ENCODE peak calls at places on chromosomes 1 and 21, in six cellular contexts. B is heart left ventricle; R is CD8-positive, alpha-beta memory T cell; M is K562; U is adrenal gland; S is Panc1. Z is an unnamed sample.

GRCh38 chr1:2610036-2610720 is 22.6 kb downstream of the MMEL1 start:
- DNase-seq in S (no peak), R (no peak), B (no peak), U (peak; percentile 6), M (no peak), Z (no peak)

GRCh38 chr21:28230559-28230958 is 762.1 kb downstream of the LTN1 start:
- DNase-seq in R (no peak), B (no peak), S (no peak), U (no peak), M (no peak), Z (no peak)

GRCh38 chr1:6918908-6919511 is 133.8 kb downstream of the CAMTA1 start:
- DNase-seq in S (no peak), U (no peak), B (no peak), R (no peak), M (no peak), Z (no peak)

GRCh38 chr1:23611601-23612327 is 52.5 kb upstream of the ID3 start:
- DNase-seq in B (no peak), S (no peak), M (no peak), R (peak; percentile 37), U (no peak), Z (no peak)

GRCh38 chr1:219544163-219544846 is 68.6 kb downstream of the ZC3H11B start:
- DNase-seq in S (no peak), M (no peak), R (no peak), B (no peak), U (no peak), Z (no peak)

GRCh38 chr1:59070607-59071006 is 226.3 kb upstream of the FGGY start:
- DNase-seq in B (no peak), R (no peak), U (no peak), M (no peak), S (no peak), Z (no peak)

GRCh38 chr1:214216031-214216430 is 64.9 kb upstream of the SMYD2 start:
- DNase-seq in S (no peak), U (no peak), M (no peak), R (no peak), B (no peak), Z (no peak)

GRCh38 chr1:14238472-14239059 is 359.9 kb upstream of the KAZN start:
- DNase-seq in M (no peak), U (peak; percentile 36), B (no peak), S (no peak), R (no peak), Z (no peak)

GRCh38 chr1:248828845-248829244 is 3.1 kb upstream of the SH3BP5L start:
- DNase-seq in B (no peak), U (peak; percentile 51), S (no peak), M (peak; percentile 86), R (no peak), Z (no peak)

GRCh38 chr1:40634901-40635655 is 30.4 kb downstream of the RIMS3 start:
- DNase-seq in R (no peak), M (no peak), U (peak; percentile 37), B (no peak), S (no peak), Z (no peak)

GRCh38 chr1:173020138-173020742 is 30.5 kb downstream of the TNFSF18 start:
- DNase-seq in R (no peak), B (no peak), U (no peak), M (no peak), S (no peak), Z (no peak)

GRCh38 chr1:25694167-25694566 is 77.6 kb downstream of the MAN1C1 start:
- DNase-seq in S (no peak), U (peak; percentile 54), B (no peak), R (no peak), M (no peak), Z (no peak)

GRCh38 chr1:114524933-114525332 is 13.9 kb upstream of the TRIM33 start:
- DNase-seq in M (peak; percentile 40), R (no peak), U (no peak), B (no peak), S (no peak), Z (no peak)

GRCh38 chr1:193700710-193701355 is 514.4 kb upstream of the B3GALT2 start:
- DNase-seq in R (no peak), B (no peak), M (no peak), U (no peak), S (no peak), Z (no peak)

GRCh38 chr1:110084226-110085078 is 14.0 kb upstream of the ALX3 start:
- DNase-seq in M (no peak), U (peak; percentile 66), B (peak; percentile 57), R (peak; percentile 12), S (no peak), Z (no peak)

GRCh38 chr1:220786337-220787068 is at the start of gene MTARC1:
- DNase-seq in M (no peak), R (no peak), U (peak; percentile 70), B (peak; percentile 86), S (no peak), Z (peak; percentile 90)

GRCh38 chr1:85049735-85050166 is 1.5 kb upstream of the MCOLN3 start:
- DNase-seq in M (no peak), U (no peak), S (no peak), R (no peak), B (no peak), Z (no peak)

GRCh38 chr1:224615861-224616760 is at the start of gene CNIH3:
- DNase-seq in B (no peak), U (no peak), S (no peak), R (peak; percentile 20), M (no peak), Z (peak; percentile 55)

GRCh38 chr1:29341936-29342335 is 105.6 kb downstream of the PTPRU start:
- DNase-seq in M (peak; percentile 9), S (no peak), U (no peak), B (no peak), R (no peak), Z (no peak)

GRCh38 chr21:37787456-37787855 is 128.8 kb downstream of the KCNJ6 start:
- DNase-seq in B (no peak), U (no peak), R (no peak), M (no peak), S (no peak), Z (no peak)

GRCh38 chr1:209675567-209676154 is 449 bp downstream of the G0S2 start:
- DNase-seq in B (peak; percentile 46), M (peak; percentile 23), U (peak; percentile 53), R (no peak), S (no peak), Z (peak; percentile 39)

GRCh38 chr1:203170625-203171330 is 4.8 kb downstream of the MYBPH start:
- DNase-seq in S (no peak), M (no peak), B (no peak), R (no peak), U (no peak), Z (no peak)

GRCh38 chr21:45404726-45405270 is at the start of gene COL18A1:
- DNase-seq in B (peak; percentile 87), M (peak; percentile 71), S (no peak), U (peak; percentile 83), R (no peak), Z (peak; percentile 77)

GRCh38 chr1:178094752-178095645 is 1.1 kb downstream of the RASAL2 start:
- DNase-seq in U (no peak), S (no peak), B (no peak), R (no peak), M (no peak), Z (no peak)

GRCh38 chr1:193060938-193061337 is 1.5 kb downstream of the RO60 start:
- DNase-seq in S (no peak), B (no peak), R (no peak), U (peak; percentile 24), M (peak; percentile 59), Z (peak; percentile 26)

GRCh38 chr1:67863637-67864036 is 30.4 kb upstream of the GNG12 start:
- DNase-seq in B (no peak), S (no peak), M (no peak), U (no peak), R (no peak), Z (no peak)

GRCh38 chr1:98327151-98327918 is 334.2 kb upstream of the SNX7 start:
- DNase-seq in U (no peak), R (no peak), S (no peak), M (no peak), B (no peak), Z (no peak)

GRCh38 chr1:112971006-112971405 is 15.0 kb upstream of the SLC16A1 start:
- DNase-seq in S (no peak), B (no peak), R (no peak), U (no peak), M (no peak), Z (no peak)
- H3K4me3 ChIP-seq in S (no peak overlapping the region), B (no peak overlapping the region), R (no peak overlapping the region), U (no peak overlapping the region), M (no peak overlapping the region), Z (no peak overlapping the region)

DNA sequence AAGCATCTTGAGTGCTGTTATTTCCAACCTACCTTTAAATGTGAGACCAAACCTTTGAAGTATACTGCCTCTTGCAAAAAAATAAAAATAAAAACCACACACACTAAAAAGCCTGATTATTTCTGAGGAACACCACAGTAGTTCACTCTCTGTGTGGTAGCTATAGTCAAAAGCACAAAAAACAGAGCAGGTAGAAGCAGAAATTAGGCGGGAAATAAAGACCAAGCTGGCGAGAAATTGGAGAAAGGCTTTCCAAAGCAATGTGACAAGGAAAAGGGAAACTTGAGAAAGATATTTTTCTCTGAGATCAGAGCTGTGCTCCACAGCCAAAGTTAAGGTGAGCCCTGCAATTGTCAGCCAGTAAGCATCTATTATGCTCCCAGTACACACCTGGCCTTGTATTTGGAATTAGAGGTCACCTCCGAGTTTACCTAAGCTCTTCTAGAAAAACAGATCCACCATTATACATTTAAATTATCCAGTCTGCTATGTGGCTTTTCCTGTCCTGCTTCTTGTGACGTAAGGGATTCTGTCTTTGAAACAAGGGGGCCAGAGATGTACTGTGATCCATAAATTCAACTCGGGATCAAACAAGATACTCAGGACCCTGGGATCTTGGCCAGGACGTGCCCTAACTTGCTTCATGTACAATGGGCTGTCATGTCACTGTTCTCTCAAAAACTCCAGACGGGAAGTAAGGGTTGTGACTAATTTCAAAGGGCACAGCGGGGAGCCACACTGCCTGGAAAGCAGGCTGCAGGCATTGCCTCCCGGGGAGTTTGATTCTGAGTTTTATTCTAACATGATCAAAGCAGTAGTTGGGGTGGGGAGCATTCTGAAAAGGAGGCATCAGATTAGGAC is 39.8 kb upstream of the RAB4A start:
- DNase-seq in S (peak; percentile 27), R (no peak), M (no peak), U (no peak), B (no peak), Z (no peak)
- H3K4me3 ChIP-seq in S (no peak overlapping the region), R (no peak overlapping the region), M (no peak overlapping the region), U (no peak overlapping the region), B (no peak overlapping the region), Z (no peak overlapping the region)

GRCh38 chr1:149844096-149844495 is 55.3 kb upstream of the BOLA1 start:
- DNase-seq in M (peak; percentile 59), U (peak; percentile 15), R (peak; percentile 3), S (no peak), B (no peak), Z (no peak)

GRCh38 chr1:149845416-149845815 is 54.0 kb upstream of the BOLA1 start:
- DNase-seq in B (no peak), M (peak; percentile 49), R (peak; percentile 4), S (no peak), U (peak; percentile 3), Z (peak; percentile 4)

GRCh38 chr1:149846600-149847466 is 52.5 kb upstream of the BOLA1 start:
- DNase-seq in R (no peak), M (no peak), U (no peak), B (no peak), S (no peak), Z (no peak)

GRCh38 chr1:149844650-149845255 is 54.6 kb upstream of the BOLA1 start:
- DNase-seq in R (no peak), U (no peak), M (peak; percentile 12), S (no peak), B (no peak), Z (no peak)

GRCh38 chr1:149846042-149846441 is 53.3 kb upstream of the BOLA1 start:
- DNase-seq in U (peak; percentile 1), R (no peak), M (peak; percentile 32), B (no peak), S (no peak), Z (no peak)
- H3K4me3 ChIP-seq in U (no peak overlapping the region), R (peak overlapping the region; percentile 18), M (peak overlapping the region; percentile 60), B (peak overlapping the region; percentile 59), S (peak overlapping the region; percentile 90), Z (peak overlapping the region; percentile 99)

GRCh38 chr1:26996665-26997064 is 3.2 kb downstream of the TRNP1 start:
- DNase-seq in U (no peak), R (no peak), M (no peak), S (no peak), B (no peak), Z (no peak)
- H3K4me3 ChIP-seq in U (no peak overlapping the region), R (no peak overlapping the region), M (no peak overlapping the region), S (peak overlapping the region; percentile 64), B (no peak overlapping the region), Z (no peak overlapping the region)